ENCODE peak calls at places on chromosomes 1 and 21, in nine cellular contexts. Q is thoracic aorta, J is psoas muscle, V is spleen, N is mammary epithelial cell, R is caudate nucleus, T is PC-3, X is aorta, U is tibial nerve. A is an unnamed sample.

GRCh38 chr1:154755858-154756730 is 114.0 kb downstream of the KCNN3 start:
- DNase-seq in J (no peak), R (no peak), T (peak), N (no peak), X (no peak), Q (no peak), U (no peak), V (no peak), A (no peak)

GRCh38 chr1:41626146-41626545 is 141.7 kb upstream of the EDN2 start:
- DNase-seq in V (no peak), R (no peak), J (peak), Q (no peak), N (peak), U (no peak), X (no peak), T (peak), A (no peak)

GRCh38 chr1:27527857-27528700 is 38.1 kb upstream of the WASF2 start:
- DNase-seq in Q (no peak), J (no peak), N (peak), R (peak), V (peak), U (no peak), T (peak), X (peak), A (no peak)

GRCh38 chr1:219298581-219299148 is 125.0 kb downstream of the LYPLAL1 start:
- DNase-seq in R (no peak), T (no peak), N (no peak), V (no peak), J (no peak), U (no peak), Q (no peak), X (no peak), A (no peak)

GRCh38 chr1:168202941-168203654 is 22.7 kb upstream of the SFT2D2 start:
- DNase-seq in Q (no peak), X (no peak), R (no peak), N (peak), J (no peak), U (no peak), V (no peak), T (no peak), A (no peak)

GRCh38 chr1:168801032-168801745 is 72.2 kb upstream of the DPT start:
- DNase-seq in X (no peak), N (no peak), V (no peak), R (no peak), T (peak), U (no peak), Q (no peak), J (no peak), A (no peak)

GRCh38 chr1:8027748-8028631 is 1.9 kb upstream of the ERRFI1 start:
- DNase-seq in V (no peak), X (no peak), R (no peak), N (peak), T (peak), Q (no peak), U (no peak), J (no peak), A (no peak)

GRCh38 chr1:200381256-200381980 is 28.4 kb downstream of the ZNF281 start:
- DNase-seq in U (no peak), T (peak), R (no peak), J (no peak), Q (no peak), X (no peak), N (peak), V (no peak), A (peak)

GRCh38 chr1:4636186-4636585 is 18.2 kb upstream of the AJAP1 start:
- DNase-seq in X (no peak), R (no peak), V (peak), N (no peak), U (no peak), T (no peak), J (no peak), Q (no peak), A (no peak)

GRCh38 chr1:3372317-3372716 is 82.1 kb upstream of the ARHGEF16 start:
- DNase-seq in N (no peak), J (no peak), R (no peak), U (no peak), X (no peak), Q (no peak), V (no peak), T (no peak), A (no peak)

GRCh38 chr1:168845083-168845650 is 116.2 kb upstream of the DPT start:
- DNase-seq in V (no peak), X (no peak), Q (no peak), T (no peak), R (no peak), J (no peak), U (no peak), N (no peak), A (no peak)

GRCh38 chr21:37072239-37072987 is 458 bp downstream of the PIGP start:
- DNase-seq in U (peak), Q (peak), X (no peak), T (peak), R (peak), V (no peak), J (no peak), N (peak), A (no peak)

GRCh38 chr1:227214170-227214569 is 104.1 kb downstream of the CDC42BPA start:
- DNase-seq in J (no peak), R (no peak), U (no peak), N (no peak), V (no peak), X (no peak), T (no peak), Q (no peak), A (no peak)

GRCh38 chr1:163055531-163055930 is 13.6 kb upstream of the RGS4 start:
- DNase-seq in U (no peak), X (no peak), N (no peak), V (no peak), J (no peak), R (peak), Q (no peak), T (no peak), A (no peak)

GRCh38 chr1:11473635-11474034 is 5.3 kb upstream of the DISP3 start:
- DNase-seq in V (no peak), X (no peak), R (no peak), J (no peak), Q (no peak), T (peak), N (peak), U (no peak), A (no peak)

GRCh38 chr21:29372063-29372802 is 73.5 kb downstream of the BACH1 start:
- DNase-seq in X (no peak), V (peak), Q (peak), R (no peak), J (no peak), N (peak), T (peak), U (no peak), A (no peak)

GRCh38 chr1:184520343-184520742 is 133.5 kb downstream of the C1orf21 start:
- DNase-seq in V (no peak), R (no peak), J (no peak), N (no peak), T (no peak), U (no peak), X (no peak), Q (no peak), A (no peak)

GRCh38 chr1:244394346-244394745 is 57.4 kb downstream of the ADSS2 start:
- DNase-seq in R (no peak), Q (no peak), N (no peak), V (no peak), J (no peak), X (no peak), U (no peak), T (no peak), A (no peak)

GRCh38 chr1:27595597-27595996 is 8.3 kb downstream of the AHDC1 start:
- DNase-seq in T (no peak), Q (no peak), N (no peak), R (no peak), X (no peak), U (no peak), V (no peak), J (no peak), A (no peak)

GRCh38 chr1:37255111-37255795 is 219.1 kb upstream of the ZC3H12A start:
- DNase-seq in N (peak), T (peak), V (no peak), J (no peak), X (no peak), Q (no peak), U (no peak), R (peak), A (no peak)

GRCh38 chr21:35075546-35075945 is 26.4 kb upstream of the RUNX1 start:
- DNase-seq in V (no peak), U (no peak), X (no peak), T (no peak), N (peak), J (no peak), Q (no peak), R (no peak), A (peak)

GRCh38 chr1:7407547-7407895 is 363.6 kb upstream of the VAMP3 start:
- DNase-seq in N (no peak), V (peak), Q (no peak), U (no peak), R (no peak), J (no peak), T (no peak), X (no peak), A (no peak)

GRCh38 chr1:157948547-157949152 is 44.8 kb upstream of the KIRREL1 start:
- DNase-seq in J (no peak), T (peak), U (no peak), X (no peak), R (no peak), Q (no peak), N (peak), V (no peak), A (no peak)

GRCh38 chr1:118986291-118986838 is 1.8 kb downstream of the TBX15 start:
- DNase-seq in U (no peak), R (no peak), J (peak), Q (no peak), T (no peak), V (no peak), X (no peak), N (no peak), A (no peak)

DNA sequence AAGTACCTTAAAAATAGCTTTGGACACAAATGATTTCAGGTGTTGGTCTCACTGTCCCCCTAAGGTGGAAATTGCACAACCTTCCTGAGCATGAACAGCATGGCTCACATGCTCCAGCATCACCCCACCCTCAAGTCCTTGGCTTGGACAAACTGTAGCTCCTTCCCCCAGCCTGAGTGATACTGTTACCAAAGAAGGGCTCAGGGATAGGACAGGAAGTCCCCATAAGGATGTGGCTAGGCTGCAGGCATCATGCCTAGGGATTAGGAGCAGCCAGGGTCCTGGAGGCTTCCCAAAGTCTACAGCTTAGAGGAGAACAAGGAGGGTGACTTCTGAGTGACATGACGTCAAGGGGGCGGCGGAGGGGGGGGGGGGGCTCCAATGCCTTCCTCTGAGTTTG is 10.1 kb downstream of the FAM78B start:
- DNase-seq in U (no peak), N (no peak), R (no peak), V (no peak), T (no peak), Q (no peak), X (no peak), J (no peak), A (no peak)
- H3K27ac ChIP-seq in U (no peak), N (no peak), R (no peak), V (no peak), T (no peak), Q (no peak), X (no peak), J (no peak), A (no peak)

GRCh38 chr1:235999259-235999925 is 65.5 kb downstream of the NID1 start:
- DNase-seq in V (no peak), X (no peak), Q (no peak), R (no peak), J (no peak), N (peak), U (no peak), T (peak), A (peak)
- H3K27ac ChIP-seq in V (peak), X (no peak), Q (no peak), R (no peak), J (no peak), N (peak), U (peak), T (peak), A (peak)

GRCh38 chr1:116440731-116441130 is 67.7 kb downstream of the ATP1A1 start:
- DNase-seq in U (no peak), X (no peak), N (no peak), R (no peak), J (no peak), T (no peak), Q (no peak), V (no peak), A (no peak)

GRCh38 chr1:116448785-116449385 is 75.8 kb downstream of the ATP1A1 start:
- DNase-seq in R (no peak), V (no peak), U (no peak), N (peak), J (no peak), T (peak), X (peak), Q (no peak), A (no peak)

GRCh38 chr1:116446686-116447085 is 73.6 kb downstream of the ATP1A1 start:
- DNase-seq in V (no peak), T (no peak), N (peak), X (no peak), R (no peak), U (no peak), Q (no peak), J (no peak), A (no peak)

GRCh38 chr1:116449578-116449977 is 76.5 kb downstream of the ATP1A1 start:
- DNase-seq in J (no peak), R (no peak), V (no peak), N (no peak), T (no peak), X (no peak), Q (no peak), U (no peak), A (no peak)

GRCh38 chr1:116445534-116445933 is 72.5 kb downstream of the ATP1A1 start:
- DNase-seq in N (no peak), U (no peak), J (no peak), X (no peak), Q (no peak), T (no peak), R (no peak), V (no peak), A (no peak)
- H3K27ac ChIP-seq in N (no peak), U (no peak), J (no peak), X (no peak), Q (no peak), T (no peak), R (no peak), V (no peak), A (no peak)

GRCh38 chr21:26093094-26093493 is 77.5 kb downstream of the APP start:
- DNase-seq in V (no peak), X (no peak), T (peak), U (no peak), N (peak), J (no peak), R (no peak), Q (no peak), A (no peak)
- H3K27ac ChIP-seq in V (no peak), X (no peak), T (peak), U (no peak), N (no peak), J (no peak), R (no peak), Q (no peak), A (no peak)

DNA sequence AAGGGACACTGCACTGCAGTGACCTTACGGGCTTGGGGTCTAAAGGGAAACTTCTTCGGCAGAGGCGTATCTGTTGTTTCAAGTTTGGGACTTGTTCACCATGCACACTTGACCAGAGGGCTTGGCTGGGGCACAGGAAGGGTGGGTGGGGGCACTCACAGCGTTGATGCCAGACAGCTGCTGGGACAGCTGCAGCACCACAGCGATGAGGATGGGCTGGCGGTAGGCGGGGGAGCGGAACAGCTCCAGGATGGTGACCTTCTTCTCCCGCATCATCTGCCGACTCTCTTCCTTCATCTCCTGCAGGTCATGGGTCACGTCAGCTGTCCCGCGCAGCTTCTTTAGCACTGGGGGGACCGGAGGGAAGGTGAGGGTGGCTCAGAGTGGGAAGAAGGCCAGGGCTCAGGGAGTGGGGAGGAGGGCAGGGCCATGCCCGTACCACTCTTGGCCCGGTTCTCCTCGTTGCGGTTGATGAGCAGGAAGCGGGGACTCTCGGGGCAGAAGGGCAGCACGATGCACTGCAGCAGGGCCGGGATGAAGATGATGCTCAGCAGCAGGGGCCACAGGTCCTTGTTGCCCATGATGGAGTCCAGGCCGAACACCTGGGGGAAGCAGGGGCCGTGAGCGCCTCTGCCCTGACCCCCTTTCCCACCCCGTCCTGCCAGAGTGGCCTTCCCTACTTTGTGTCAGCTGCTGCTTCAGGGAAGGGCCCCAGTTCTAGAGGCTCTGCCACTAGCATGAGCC is 29.1 kb downstream of the SLC2A1 start:
- DNase-seq in N (no peak), U (no peak), V (peak), R (no peak), J (no peak), X (no peak), Q (no peak), T (no peak), A (no peak)
- H3K27ac ChIP-seq in N (no peak), U (no peak), V (no peak), R (no peak), J (no peak), X (no peak), Q (no peak), T (no peak), A (peak)

GRCh38 chr1:205247130-205247921 is 19.6 kb downstream of the TMCC2 start:
- DNase-seq in J (peak), T (no peak), N (no peak), U (peak), X (peak), Q (no peak), V (peak), R (peak), A (no peak)
- H3K27ac ChIP-seq in J (peak), T (no peak), N (no peak), U (peak), X (peak), Q (peak), V (no peak), R (peak), A (no peak)

GRCh38 chr1:54274881-54275280 is 74.9 kb downstream of the MRPL37 start:
- DNase-seq in J (no peak), N (no peak), T (no peak), V (no peak), Q (no peak), R (no peak), U (no peak), X (no peak), A (no peak)

GRCh38 chr1:54272772-54273091 is 72.8 kb downstream of the MRPL37 start:
- DNase-seq in N (no peak), Q (no peak), V (no peak), R (no peak), J (no peak), T (no peak), U (no peak), X (no peak), A (no peak)

GRCh38 chr1:54274448-54274847 is 74.5 kb downstream of the MRPL37 start:
- DNase-seq in R (no peak), U (no peak), N (no peak), Q (no peak), J (peak), V (no peak), X (no peak), T (no peak), A (no peak)

GRCh38 chr1:54273092-54273836 is 73.3 kb downstream of the MRPL37 start:
- DNase-seq in T (no peak), N (no peak), X (peak), Q (peak), R (peak), J (peak), V (no peak), U (peak), A (no peak)

GRCh38 chr1:54273837-54274192 is 73.8 kb downstream of the MRPL37 start:
- DNase-seq in X (no peak), U (peak), T (no peak), Q (no peak), N (no peak), V (no peak), J (peak), R (no peak), A (no peak)
- H3K27ac ChIP-seq in X (peak), U (peak), T (no peak), Q (peak), N (no peak), V (peak), J (peak), R (peak), A (no peak)